ENCODE peak calls at places on chromosomes 13 and 19, in six cellular contexts. A is MM.1S, J is GM23338, T is hepatocyte, F is HCT116, V is GM23248. L is an unnamed sample.
A peak's percentile ranks its signal among the peaks of the same experiment; 100 is the strongest.

GRCh38 chr13:45063261-45063870 is 56.9 kb upstream of the GTF2F2 start:
- DNase-seq in A (no peak), J (no peak), T (no peak), F (no peak), V (peak; percentile 84), L (no peak)

GRCh38 chr19:41707871-41708371 is 505 bp upstream of the CEACAM5 start:
- DNase-seq in A (no peak), J (no peak), T (no peak), F (no peak), V (no peak), L (no peak)

GRCh38 chr19:16457195-16457953 is 14.4 kb downstream of the EPS15L1 start:
- DNase-seq in A (no peak), J (peak; percentile 47), T (no peak), F (no peak), V (peak; percentile 60), L (no peak)

GRCh38 chr19:45423033-45423588 is 606 bp downstream of the ERCC1 start:
- DNase-seq in A (no peak), J (no peak), T (no peak), F (no peak), V (no peak), L (no peak)

GRCh38 chr13:39317284-39317683 is 279.0 kb downstream of the NHLRC3 start:
- DNase-seq in A (no peak), J (no peak), T (no peak), F (no peak), V (peak; percentile 54), L (no peak)

GRCh38 chr19:55495646-55496349 is 7.6 kb downstream of the SSC5D start:
- DNase-seq in A (no peak), J (no peak), T (no peak), F (no peak), V (no peak), L (no peak)

GRCh38 chr13:35923347-35923746 is 207.8 kb downstream of the DCLK1 start:
- DNase-seq in A (no peak), J (no peak), T (no peak), F (peak; percentile 16), V (peak; percentile 84), L (no peak)

GRCh38 chr13:38046049-38046376 is 176.4 kb upstream of the TRPC4 start:
- DNase-seq in A (no peak), J (no peak), T (no peak), F (no peak), V (no peak), L (no peak)

GRCh38 chr19:3440082-3440481 is 40.2 kb downstream of the SMIM24 start:
- DNase-seq in A (peak; percentile 45), J (peak; percentile 91), T (no peak), F (no peak), V (peak; percentile 44), L (peak; percentile 50)

GRCh38 chr13:34993470-34993869 is 51.4 kb downstream of the NBEA start:
- DNase-seq in A (no peak), J (no peak), T (no peak), F (no peak), V (peak; percentile 11), L (no peak)

GRCh38 chr13:55199132-55199531 is 1941.6 kb upstream of the PRR20A start:
- DNase-seq in A (no peak), J (peak; percentile 11), T (peak; percentile 26), F (no peak), V (no peak), L (no peak)

GRCh38 chr19:12868540-12869112 is 12.6 kb downstream of the DNASE2 start:
- DNase-seq in A (no peak), J (peak; percentile 71), T (no peak), F (no peak), V (peak; percentile 25), L (peak; percentile 67)

GRCh38 chr19:55206664-55207500 is 2.4 kb downstream of the PTPRH start:
- DNase-seq in A (peak; percentile 17), J (peak; percentile 83), T (peak; percentile 96), F (peak; percentile 67), V (peak; percentile 96), L (no peak)

GRCh38 chr19:16623576-16623975 is 4.4 kb downstream of the MED26 start:
- DNase-seq in A (peak; percentile 63), J (no peak), T (no peak), F (no peak), V (no peak), L (peak; percentile 56)

GRCh38 chr13:36370108-36370429 is 23.9 kb upstream of the SPART start:
- DNase-seq in A (no peak), J (no peak), T (no peak), F (no peak), V (no peak), L (no peak)

GRCh38 chr13:96229356-96229755 is 139.4 kb downstream of the HS6ST3 start:
- DNase-seq in A (peak; percentile 32), J (peak; percentile 72), T (peak; percentile 35), F (peak; percentile 48), V (peak; percentile 31), L (peak; percentile 1)

GRCh38 chr13:32150794-32151193 is 119.2 kb downstream of the FRY start:
- DNase-seq in A (no peak), J (no peak), T (no peak), F (no peak), V (peak; percentile 71), L (no peak)

GRCh38 chr19:9936151-9937000 is at the start of gene OLFM2:
- DNase-seq in A (no peak), J (peak; percentile 90), T (peak; percentile 76), F (no peak), V (peak; percentile 42), L (no peak)

GRCh38 chr13:47109028-47109427 is 212.2 kb upstream of the HTR2A start:
- DNase-seq in A (peak; percentile 21), J (no peak), T (no peak), F (no peak), V (no peak), L (no peak)

GRCh38 chr19:14118165-14119051 is 846 bp upstream of the PRKACA start:
- DNase-seq in A (no peak), J (peak; percentile 37), T (peak; percentile 72), F (no peak), V (peak; percentile 87), L (no peak)

GRCh38 chr13:113996081-113996911 is 22.4 kb upstream of the C13orf46 start:
- DNase-seq in A (no peak), J (no peak), T (no peak), F (no peak), V (no peak), L (no peak)

DNA sequence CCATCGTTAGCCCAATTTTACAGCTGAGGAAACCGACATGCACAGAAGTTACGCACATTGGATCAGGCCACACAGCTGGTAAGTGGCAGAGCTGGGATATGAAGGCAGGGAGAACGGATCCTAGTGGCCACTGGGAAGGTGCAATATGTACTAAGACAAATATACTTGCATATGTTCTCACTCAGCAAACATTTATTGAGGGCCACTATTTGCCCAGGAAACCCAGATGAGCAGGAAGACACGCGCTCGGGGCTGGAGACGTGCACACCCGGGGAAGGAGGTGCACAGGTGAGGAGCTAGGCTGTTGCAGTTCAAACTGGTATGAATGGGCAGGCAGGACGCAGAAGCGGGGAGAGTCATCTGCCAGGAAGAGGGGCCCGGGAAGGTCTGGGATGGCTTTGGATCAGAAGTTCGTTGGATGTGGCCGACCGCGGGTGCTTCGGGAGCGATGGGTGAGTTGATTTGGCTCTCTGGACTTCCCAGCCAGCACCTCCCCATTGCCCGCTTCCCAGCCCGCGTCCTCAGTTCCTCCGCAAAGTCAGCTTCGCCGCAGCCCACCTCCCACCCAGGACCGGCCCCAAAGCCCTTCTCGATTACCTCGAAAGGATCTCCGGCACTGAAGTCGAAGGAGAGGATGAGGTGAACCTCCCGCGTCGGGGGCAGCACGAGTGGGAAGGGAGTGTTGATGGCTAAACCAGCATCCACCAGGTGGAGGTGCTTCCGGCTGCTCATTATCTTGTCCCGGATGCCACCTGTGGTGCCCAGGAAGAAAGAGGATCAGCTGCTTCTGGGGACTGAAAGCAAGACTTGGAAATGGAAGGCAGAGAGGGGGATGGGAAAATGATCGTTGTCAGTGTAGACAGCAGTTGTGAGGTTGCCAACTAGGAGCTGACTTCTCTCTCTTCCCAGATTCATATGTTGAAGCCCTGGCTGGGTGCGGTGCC is 17.8 kb upstream of the CABP5 start:
- DNase-seq in A (no peak), J (peak; percentile 85), T (no peak), F (no peak), V (no peak), L (no peak)
- H3K9me2 ChIP-seq in A (no peaks in the 10 kb centered on the region), J (no peaks in the 10 kb centered on the region), T (no peaks in the 10 kb centered on the region), F (no peaks in the 10 kb centered on the region), V (no peaks in the 10 kb centered on the region), L (no peaks in the 10 kb centered on the region)

DNA sequence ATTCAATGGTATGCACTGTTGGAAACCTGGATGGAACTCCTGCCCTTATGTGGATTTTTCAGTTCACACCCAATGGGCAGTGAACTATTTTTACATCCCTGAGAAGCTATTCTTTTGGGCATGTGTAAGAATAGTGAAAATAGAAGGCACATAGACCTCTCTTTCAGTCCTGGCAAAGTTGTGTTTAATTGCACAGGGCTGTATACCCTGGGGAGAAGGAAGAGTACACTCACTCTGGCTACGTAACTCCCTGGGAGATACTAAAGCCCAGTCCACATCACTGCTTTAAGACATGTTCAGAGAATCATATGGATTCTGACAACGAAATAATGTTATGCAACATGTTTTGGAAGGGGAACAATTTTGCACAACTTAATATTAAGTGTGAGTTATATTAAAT is 166.2 kb downstream of the DCT start:
- DNase-seq in A (no peak), J (no peak), T (no peak), F (no peak), V (no peak), L (no peak)
- H3K9me2 ChIP-seq in A (no peaks in the 10 kb centered on the region), J (no peaks in the 10 kb centered on the region), T (no peaks in the 10 kb centered on the region), F (no peaks in the 10 kb centered on the region), V (no peaks in the 10 kb centered on the region), L (no peaks in the 10 kb centered on the region)

DNA sequence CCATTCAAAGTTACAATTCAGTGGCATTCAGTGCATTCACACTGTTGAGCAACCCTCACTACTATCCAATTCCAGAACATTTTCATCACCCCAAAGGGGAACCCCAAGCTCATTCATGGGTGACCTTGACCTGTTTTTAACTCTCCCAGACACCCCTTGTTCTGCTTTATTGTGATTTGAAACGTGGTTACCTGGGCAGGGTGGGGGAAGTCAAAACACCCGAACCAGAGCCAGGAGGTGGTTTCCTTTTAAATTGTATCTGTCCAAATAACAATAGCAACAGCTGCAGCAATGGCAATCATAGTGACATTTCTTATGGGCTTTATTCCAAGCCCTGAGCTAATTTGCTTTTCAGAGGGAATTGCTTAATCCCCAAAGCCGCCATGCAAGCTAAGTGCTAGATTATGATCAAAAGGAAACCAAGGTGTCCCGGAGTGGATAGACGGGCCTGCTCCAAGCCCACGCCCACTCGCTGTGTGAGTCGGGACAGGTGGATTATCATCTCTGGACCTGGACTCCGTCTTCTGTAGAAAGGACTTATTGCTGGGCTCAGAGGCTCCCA is 6.1 kb downstream of the PTGIR start:
- DNase-seq in A (no peak), J (no peak), T (no peak), F (no peak), V (peak; percentile 70), L (peak; percentile 34)
- H3K9me2 ChIP-seq in A (no peaks in the 10 kb centered on the region), J (no peaks in the 10 kb centered on the region), T (no peaks in the 10 kb centered on the region), F (no peaks in the 10 kb centered on the region), V (no peaks in the 10 kb centered on the region), L (no peaks in the 10 kb centered on the region)

GRCh38 chr19:50553134-50553703 is 15.0 kb downstream of the LRRC4B start:
- DNase-seq in A (no peak), J (no peak), T (no peak), F (no peak), V (no peak), L (no peak)
- H3K9me2 ChIP-seq in A (no peaks in the 10 kb centered on the region), J (no peaks in the 10 kb centered on the region), T (no peaks in the 10 kb centered on the region), F (no peaks in the 10 kb centered on the region), V (no peaks in the 10 kb centered on the region), L (no peaks in the 10 kb centered on the region)

DNA sequence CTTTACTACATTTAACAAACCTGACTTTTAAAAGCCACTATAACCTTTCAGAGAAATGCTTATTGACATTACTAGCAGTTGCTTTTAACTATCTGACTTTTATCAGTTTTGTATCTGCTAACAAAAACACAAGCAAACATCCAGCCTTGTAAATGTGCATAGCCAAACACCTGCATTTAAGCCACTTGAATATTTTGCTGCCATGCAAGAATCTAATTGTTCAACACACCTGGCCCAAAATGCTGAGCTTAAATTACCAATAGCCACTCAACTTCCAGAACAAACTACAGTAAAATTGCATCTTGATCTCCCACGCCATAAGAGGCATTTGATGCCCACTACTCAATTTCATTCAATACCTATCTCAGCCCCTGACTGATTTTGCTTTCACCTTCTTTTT is 9.3 kb downstream of the ZIC5 start:
- DNase-seq in A (no peak), J (no peak), T (no peak), F (no peak), V (no peak), L (no peak)
- H3K9me2 ChIP-seq in A (no peaks in the 10 kb centered on the region), J (no peaks in the 10 kb centered on the region), T (no peaks in the 10 kb centered on the region), F (no peaks in the 10 kb centered on the region), V (no peaks in the 10 kb centered on the region), L (no peaks in the 10 kb centered on the region)

L was measured in OCI-LY7.